ENCODE peak calls at places on chromosomes 6 and 20, in five cellular contexts. W is HCT116, E is D721Med, T is choroid plexus epithelial cell, H is breast epithelium. Q is an unnamed sample.

GRCh38 chr20:50980851-50981713 is 22.5 kb downstream of the MOCS3 start:
- DNase-seq in H (no peak), T (peak), W (peak), E (no peak), Q (peak)

GRCh38 chr6:45739058-45739457 is 276.6 kb downstream of the CLIC5 start:
- DNase-seq in T (no peak), E (no peak), W (no peak), H (no peak), Q (no peak)

GRCh38 chr6:29705389-29706231 is 17.6 kb upstream of the HLA-F start:
- DNase-seq in H (no peak), E (no peak), T (peak), W (peak), Q (no peak)

GRCh38 chr6:105568121-105568520 is 165.2 kb upstream of the PREP start:
- DNase-seq in T (no peak), H (no peak), W (no peak), E (no peak), Q (no peak)

GRCh38 chr6:105045546-105045945 is 88.6 kb downstream of the LIN28B start:
- DNase-seq in E (no peak), T (no peak), W (no peak), H (no peak), Q (no peak)

GRCh38 chr6:89299451-89299850 is 15.6 kb downstream of the GABRR2 start:
- DNase-seq in T (no peak), H (no peak), W (peak), E (no peak), Q (no peak)

GRCh38 chr6:152669894-152670293 is 27.8 kb upstream of the MYCT1 start:
- DNase-seq in T (peak), E (no peak), W (peak), H (no peak), Q (no peak)

GRCh38 chr6:125004797-125005595 is 42.8 kb downstream of the RNF217 start:
- DNase-seq in E (no peak), T (no peak), W (no peak), H (no peak), Q (no peak)

GRCh38 chr6:14135865-14136539 is 18.4 kb downstream of the CD83 start:
- DNase-seq in E (no peak), T (no peak), W (no peak), H (no peak), Q (no peak)

GRCh38 chr20:63648895-63649589 is 4.2 kb downstream of the STMN3 start:
- DNase-seq in W (no peak), H (no peak), T (no peak), E (no peak), Q (no peak)

GRCh38 chr6:170279977-170280688 is 10.7 kb downstream of the DLL1 start:
- DNase-seq in T (peak), H (no peak), E (no peak), W (no peak), Q (no peak)

GRCh38 chr6:42710316-42710715 is 12.1 kb downstream of the PRPH2 start:
- DNase-seq in W (no peak), H (no peak), E (peak), T (peak), Q (no peak)

GRCh38 chr6:139832906-139833305 is 458.5 kb upstream of the CITED2 start:
- DNase-seq in H (no peak), E (no peak), T (no peak), W (no peak), Q (no peak)

GRCh38 chr6:82778985-82779384 is 286.7 kb downstream of the UBE3D start:
- DNase-seq in E (no peak), W (no peak), H (no peak), T (no peak), Q (no peak)

GRCh38 chr6:82775989-82776388 is 289.7 kb downstream of the UBE3D start:
- DNase-seq in E (no peak), W (no peak), T (no peak), H (no peak), Q (no peak)

GRCh38 chr6:82767447-82767846 is 298.2 kb downstream of the UBE3D start:
- DNase-seq in T (no peak), W (no peak), H (no peak), E (no peak), Q (no peak)

GRCh38 chr6:82775361-82775760 is 290.3 kb downstream of the UBE3D start:
- DNase-seq in E (no peak), W (no peak), T (peak), H (no peak), Q (no peak)

GRCh38 chr6:82773061-82773717 is 292.5 kb downstream of the UBE3D start:
- DNase-seq in T (no peak), E (no peak), H (no peak), W (no peak), Q (no peak)
- TF ChIP-seq CTCF in T (no peak), E (no peak), H (no peak), W (no peak), Q (no peak)

GRCh38 chr20:3846378-3846739 is 275 bp upstream of the MAVS start:
- DNase-seq in T (no peak), E (no peak), W (no peak), H (no peak), Q (no peak)

GRCh38 chr20:3843490-3843889 is 3.1 kb upstream of the MAVS start:
- DNase-seq in E (no peak), T (peak), H (no peak), W (peak), Q (no peak)

GRCh38 chr20:3848565-3848964 is 1.9 kb downstream of the MAVS start:
- DNase-seq in E (no peak), T (no peak), W (no peak), H (no peak), Q (no peak)

GRCh38 chr20:3847419-3847940 is 846 bp downstream of the MAVS start:
- DNase-seq in T (peak), W (no peak), E (no peak), H (no peak), Q (no peak)

DNA sequence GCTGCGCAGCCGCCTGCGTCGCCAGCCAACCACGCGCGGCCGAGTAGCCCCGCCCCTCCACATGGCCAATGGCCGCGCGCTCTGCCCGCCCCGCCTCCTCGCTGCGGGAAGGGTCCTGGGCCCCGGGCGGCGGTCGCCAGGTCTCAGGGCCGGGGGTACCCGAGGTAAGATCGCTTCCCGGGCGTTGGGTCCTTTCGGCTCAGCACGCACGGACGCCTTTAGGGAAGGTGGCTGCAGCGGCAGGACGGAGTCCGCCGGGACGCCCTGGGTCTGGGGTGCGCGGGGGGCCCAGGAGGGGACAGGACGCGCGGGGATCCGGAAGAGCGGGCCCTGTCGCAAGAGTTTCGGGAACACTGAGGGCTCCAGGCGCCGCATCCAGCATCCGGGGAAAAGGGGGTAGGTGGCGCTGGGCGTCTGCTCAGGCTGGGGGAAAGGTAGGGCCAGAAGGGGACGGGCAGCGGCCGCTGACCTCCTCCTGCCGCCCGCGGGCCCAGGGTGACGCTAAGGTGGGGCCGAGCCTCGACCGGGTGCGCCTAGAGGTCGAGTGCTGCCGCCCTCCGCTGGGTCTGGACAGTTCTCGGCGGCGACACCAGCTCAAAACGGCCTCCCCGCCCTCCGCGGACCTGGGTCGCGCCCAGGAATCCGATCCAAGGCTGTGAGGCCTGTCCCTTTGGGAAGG is at the start of gene MAVS:
- DNase-seq in H (peak), E (peak), T (peak), W (peak), Q (peak)
- TF ChIP-seq CTCF in H (peak), E (no peak), T (no peak), W (no peak), Q (no peak)

DNA sequence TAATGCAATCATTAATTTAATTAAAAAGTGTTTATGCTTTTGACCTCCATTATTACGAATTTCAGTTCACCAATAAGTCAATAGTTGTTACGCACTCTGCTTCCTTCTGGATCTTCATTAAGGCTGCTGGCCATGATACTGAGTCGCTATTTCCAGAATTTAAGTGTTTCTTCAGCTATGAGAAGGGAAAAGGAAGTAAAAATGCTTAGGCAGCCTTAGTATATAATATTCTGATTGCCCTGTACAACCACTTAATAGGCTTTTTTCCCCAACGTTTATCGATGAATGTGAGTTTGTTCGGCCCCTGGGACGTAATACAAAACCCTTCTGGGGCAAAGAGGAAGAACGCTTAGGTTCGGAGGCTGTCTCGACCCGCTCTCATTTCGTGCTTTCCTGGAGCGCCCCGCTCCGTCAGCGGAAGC is 644 bp downstream of the OARD1 start:
- DNase-seq in E (no peak), H (no peak), W (no peak), T (no peak), Q (no peak)
- TF ChIP-seq CTCF in E (no peak), H (no peak), W (no peak), T (peak), Q (no peak)

GRCh38 chr20:25992146-25992545 is 295.5 kb upstream of the ZNF337 start:
- DNase-seq in E (no peak), T (no peak), H (no peak), W (no peak), Q (no peak)

GRCh38 chr20:25987073-25987927 is 290.6 kb upstream of the ZNF337 start:
- DNase-seq in E (no peak), T (peak), H (no peak), W (no peak), Q (peak)

GRCh38 chr20:25991756-25992130 is 295.1 kb upstream of the ZNF337 start:
- DNase-seq in H (no peak), T (no peak), E (no peak), W (no peak), Q (no peak)

GRCh38 chr20:25991051-25991755 is 294.6 kb upstream of the ZNF337 start:
- DNase-seq in H (no peak), W (no peak), E (no peak), T (no peak), Q (no peak)

GRCh38 chr20:25989196-25989595 is 292.5 kb upstream of the ZNF337 start:
- DNase-seq in T (no peak), W (no peak), H (no peak), E (no peak), Q (no peak)
- TF ChIP-seq CTCF in T (no peak), W (no peak), H (no peak), E (no peak), Q (no peak)

Q was measured in natural killer cell.